ENCODE peak calls at places on chromosomes 5 and 9, in six cellular contexts. S is A673, O is GM04503, H is AG04450, B is left colon, Q is activated T-cell treated with anti-CD3 and anti-CD28 coated beads for 48 hours. Z is an unnamed sample.

GRCh38 chr9:115944166-115944948 is 209.2 kb upstream of the PAPPA start:
- DNase-seq in H (peak), O (peak), S (peak), Q (no peak), B (peak), Z (no peak)

GRCh38 chr9:131762356-131762932 is 22.6 kb upstream of the RAPGEF1 start:
- DNase-seq in H (no peak), Q (peak), O (no peak), S (peak), B (peak), Z (peak)

GRCh38 chr5:107937198-107937597 is 266.5 kb upstream of the EFNA5 start:
- DNase-seq in B (no peak), O (no peak), H (no peak), Q (no peak), S (no peak), Z (no peak)

GRCh38 chr9:101527066-101527465 is 6.6 kb upstream of the RNF20 start:
- DNase-seq in H (no peak), S (no peak), B (no peak), O (no peak), Q (no peak), Z (no peak)

GRCh38 chr9:136629879-136630661 is 32.6 kb upstream of the EGFL7 start:
- DNase-seq in B (peak), H (no peak), O (no peak), S (peak), Q (peak), Z (peak)

GRCh38 chr9:119282476-119283117 is 86.6 kb downstream of the BRINP1 start:
- DNase-seq in O (no peak), B (no peak), Q (no peak), S (no peak), H (no peak), Z (no peak)

GRCh38 chr9:125376261-125377226 is 114.9 kb downstream of the GAPVD1 start:
- DNase-seq in H (no peak), O (no peak), B (no peak), Q (no peak), S (no peak), Z (no peak)

GRCh38 chr9:10366171-10366779 is 246.5 kb downstream of the PTPRD start:
- DNase-seq in O (no peak), Q (no peak), S (peak), B (no peak), H (no peak), Z (peak)

GRCh38 chr5:33734541-33734940 is 157.2 kb downstream of the ADAMTS12 start:
- DNase-seq in Q (no peak), O (no peak), B (no peak), H (no peak), S (no peak), Z (no peak)

GRCh38 chr9:127603226-127603625 is 8.9 kb upstream of the STXBP1 start:
- DNase-seq in Q (no peak), S (no peak), H (no peak), B (no peak), O (no peak), Z (no peak)

GRCh38 chr5:102901821-102902448 is 146.8 kb downstream of the PAM start:
- DNase-seq in S (no peak), H (no peak), O (no peak), B (no peak), Q (no peak), Z (no peak)

Z was measured in endodermal cell.